ENCODE peak calls at places on chromosome 12, in five cellular contexts. One of them, this sample, is unnamed.
A peak's percentile ranks its signal among the peaks of the same experiment; 100 is the strongest.

GRCh38 chr12:2408262-2408661 is 355.5 kb downstream of the CACNA1C start:
- DNase-seq in lung microvascular endothelial cell: no peak
- DNase-seq in activated CD8-positive, alpha-beta memory T cell treated with anti-CD3 and anti-CD28 coated beads, Interleukin-2, amount 50 U/mL, for 48 hours: no peak
- DNase-seq in stimulated activated CD4-positive, alpha-beta T cell treated with anti-CD3 and anti-CD28 coated beads, Interleukin-2, amount 100 ng/mL, for 24 hours: no peak
- DNase-seq in AML-193: no peak
- DNase-seq in this sample: no peak

GRCh38 chr12:106245767-106246166 is 2.1 kb downstream of the CKAP4 start:
- DNase-seq in lung microvascular endothelial cell: peak; percentile 30
- DNase-seq in activated CD8-positive, alpha-beta memory T cell treated with anti-CD3 and anti-CD28 coated beads, Interleukin-2, amount 50 U/mL, for 48 hours: no peak
- DNase-seq in stimulated activated CD4-positive, alpha-beta T cell treated with anti-CD3 and anti-CD28 coated beads, Interleukin-2, amount 100 ng/mL, for 24 hours: no peak
- DNase-seq in AML-193: no peak
- DNase-seq in this sample: no peak

GRCh38 chr12:105670664-105671063 is 340.2 kb downstream of the C12orf75 start:
- DNase-seq in lung microvascular endothelial cell: no peak
- DNase-seq in activated CD8-positive, alpha-beta memory T cell treated with anti-CD3 and anti-CD28 coated beads, Interleukin-2, amount 50 U/mL, for 48 hours: no peak
- DNase-seq in stimulated activated CD4-positive, alpha-beta T cell treated with anti-CD3 and anti-CD28 coated beads, Interleukin-2, amount 100 ng/mL, for 24 hours: no peak
- DNase-seq in AML-193: no peak
- DNase-seq in this sample: no peak

GRCh38 chr12:490260-490659 is 30.5 kb downstream of the B4GALNT3 start:
- DNase-seq in lung microvascular endothelial cell: no peak
- DNase-seq in activated CD8-positive, alpha-beta memory T cell treated with anti-CD3 and anti-CD28 coated beads, Interleukin-2, amount 50 U/mL, for 48 hours: no peak
- DNase-seq in stimulated activated CD4-positive, alpha-beta T cell treated with anti-CD3 and anti-CD28 coated beads, Interleukin-2, amount 100 ng/mL, for 24 hours: no peak
- DNase-seq in AML-193: no peak
- DNase-seq in this sample: no peak

GRCh38 chr12:84689638-84690037 is 223.0 kb downstream of the SLC6A15 start:
- DNase-seq in lung microvascular endothelial cell: no peak
- DNase-seq in activated CD8-positive, alpha-beta memory T cell treated with anti-CD3 and anti-CD28 coated beads, Interleukin-2, amount 50 U/mL, for 48 hours: no peak
- DNase-seq in stimulated activated CD4-positive, alpha-beta T cell treated with anti-CD3 and anti-CD28 coated beads, Interleukin-2, amount 100 ng/mL, for 24 hours: no peak
- DNase-seq in AML-193: no peak
- DNase-seq in this sample: no peak

GRCh38 chr12:99745106-99745505 is 97.6 kb downstream of the GARIN6 start:
- DNase-seq in lung microvascular endothelial cell: no peak
- DNase-seq in activated CD8-positive, alpha-beta memory T cell treated with anti-CD3 and anti-CD28 coated beads, Interleukin-2, amount 50 U/mL, for 48 hours: no peak
- DNase-seq in stimulated activated CD4-positive, alpha-beta T cell treated with anti-CD3 and anti-CD28 coated beads, Interleukin-2, amount 100 ng/mL, for 24 hours: no peak
- DNase-seq in AML-193: no peak
- DNase-seq in this sample: no peak

GRCh38 chr12:13165578-13166120 is 30.9 kb upstream of the EMP1 start:
- DNase-seq in lung microvascular endothelial cell: peak; percentile 90
- DNase-seq in activated CD8-positive, alpha-beta memory T cell treated with anti-CD3 and anti-CD28 coated beads, Interleukin-2, amount 50 U/mL, for 48 hours: peak; percentile 82
- DNase-seq in stimulated activated CD4-positive, alpha-beta T cell treated with anti-CD3 and anti-CD28 coated beads, Interleukin-2, amount 100 ng/mL, for 24 hours: peak; percentile 81
- DNase-seq in AML-193: peak; percentile 91
- DNase-seq in this sample: no peak

GRCh38 chr12:3129301-3130052 is 52.3 kb downstream of the TSPAN9 start:
- DNase-seq in lung microvascular endothelial cell: no peak
- DNase-seq in activated CD8-positive, alpha-beta memory T cell treated with anti-CD3 and anti-CD28 coated beads, Interleukin-2, amount 50 U/mL, for 48 hours: no peak
- DNase-seq in stimulated activated CD4-positive, alpha-beta T cell treated with anti-CD3 and anti-CD28 coated beads, Interleukin-2, amount 100 ng/mL, for 24 hours: peak; percentile 20
- DNase-seq in AML-193: peak; percentile 33
- DNase-seq in this sample: no peak

GRCh38 chr12:117210266-117210918 is 20.1 kb upstream of the FBXO21 start:
- DNase-seq in lung microvascular endothelial cell: no peak
- DNase-seq in activated CD8-positive, alpha-beta memory T cell treated with anti-CD3 and anti-CD28 coated beads, Interleukin-2, amount 50 U/mL, for 48 hours: no peak
- DNase-seq in stimulated activated CD4-positive, alpha-beta T cell treated with anti-CD3 and anti-CD28 coated beads, Interleukin-2, amount 100 ng/mL, for 24 hours: no peak
- DNase-seq in AML-193: no peak
- DNase-seq in this sample: no peak

GRCh38 chr12:57751432-57751787 is 700 bp downstream of the CDK4 start:
- DNase-seq in lung microvascular endothelial cell: no peak
- DNase-seq in activated CD8-positive, alpha-beta memory T cell treated with anti-CD3 and anti-CD28 coated beads, Interleukin-2, amount 50 U/mL, for 48 hours: no peak
- DNase-seq in stimulated activated CD4-positive, alpha-beta T cell treated with anti-CD3 and anti-CD28 coated beads, Interleukin-2, amount 100 ng/mL, for 24 hours: no peak
- DNase-seq in AML-193: no peak
- DNase-seq in this sample: no peak

GRCh38 chr12:68856510-68856909 is 48.5 kb downstream of the MDM2 start:
- DNase-seq in lung microvascular endothelial cell: no peak
- DNase-seq in activated CD8-positive, alpha-beta memory T cell treated with anti-CD3 and anti-CD28 coated beads, Interleukin-2, amount 50 U/mL, for 48 hours: no peak
- DNase-seq in stimulated activated CD4-positive, alpha-beta T cell treated with anti-CD3 and anti-CD28 coated beads, Interleukin-2, amount 100 ng/mL, for 24 hours: no peak
- DNase-seq in AML-193: no peak
- DNase-seq in this sample: no peak

GRCh38 chr12:46263140-46264017 is 5.5 kb downstream of the SLC38A1 start:
- DNase-seq in lung microvascular endothelial cell: no peak
- DNase-seq in activated CD8-positive, alpha-beta memory T cell treated with anti-CD3 and anti-CD28 coated beads, Interleukin-2, amount 50 U/mL, for 48 hours: no peak
- DNase-seq in stimulated activated CD4-positive, alpha-beta T cell treated with anti-CD3 and anti-CD28 coated beads, Interleukin-2, amount 100 ng/mL, for 24 hours: no peak
- DNase-seq in AML-193: no peak
- DNase-seq in this sample: no peak

GRCh38 chr12:46494424-46494823 is 121.9 kb upstream of the SLC38A2 start:
- DNase-seq in lung microvascular endothelial cell: no peak
- DNase-seq in activated CD8-positive, alpha-beta memory T cell treated with anti-CD3 and anti-CD28 coated beads, Interleukin-2, amount 50 U/mL, for 48 hours: no peak
- DNase-seq in stimulated activated CD4-positive, alpha-beta T cell treated with anti-CD3 and anti-CD28 coated beads, Interleukin-2, amount 100 ng/mL, for 24 hours: no peak
- DNase-seq in AML-193: no peak
- DNase-seq in this sample: no peak